ENCODE peak calls at places on chromosome 13, in five cellular contexts. J is activated CD4-positive, CD25-positive, alpha-beta regulatory T cell treated with anti-CD3 and anti-CD28 coated beads, Interleukin-2, amount 50 U/mL, for 72 hours; U is stimulated activated CD4-positive, alpha-beta T cell treated with anti-CD3 and anti-CD28 coated beads, Interleukin-15, amount 100 ng/mL, for 24 hours; B is GM23248; X is neuronal stem cell. R is an unnamed sample.

GRCh38 chr13:77872995-77873394 is 45.6 kb downstream of the EDNRB start:
- DNase-seq in J (no peak), U (no peak), B (no peak), X (no peak), R (no peak)

GRCh38 chr13:29905845-29906244 is 55.4 kb upstream of the UBL3 start:
- DNase-seq in J (no peak), U (no peak), B (peak), X (no peak), R (no peak)

GRCh38 chr13:50951366-50951765 is 41.8 kb downstream of the RNASEH2B start:
- DNase-seq in J (no peak), U (no peak), B (no peak), X (no peak), R (no peak)

GRCh38 chr13:26011208-26011573 is 40.6 kb downstream of the SHISA2 start:
- DNase-seq in J (no peak), U (no peak), B (no peak), X (no peak), R (no peak)

GRCh38 chr13:99215466-99215865 is 14.8 kb downstream of the UBAC2 start:
- DNase-seq in J (peak), U (peak), B (no peak), X (no peak), R (peak)

GRCh38 chr13:83498045-83498444 is 384.2 kb downstream of the SLITRK1 start:
- DNase-seq in J (no peak), U (no peak), B (no peak), X (no peak), R (no peak)

GRCh38 chr13:66996503-66996902 is 233.6 kb downstream of the PCDH9 start:
- DNase-seq in J (no peak), U (no peak), B (no peak), X (no peak), R (no peak)

GRCh38 chr13:113596321-113597200 is 12.0 kb downstream of the TFDP1 start:
- DNase-seq in J (no peak), U (no peak), B (no peak), X (no peak), R (no peak)

GRCh38 chr13:33110713-33111413 is 94.6 kb downstream of the KL start:
- DNase-seq in J (no peak), U (no peak), B (peak), X (no peak), R (no peak)

GRCh38 chr13:90122531-90122930 is 1225.0 kb upstream of the MIR17HG start:
- DNase-seq in J (no peak), U (no peak), B (no peak), X (no peak), R (no peak)

GRCh38 chr13:102897371-102898138 is 51.7 kb downstream of the ERCC5 start:
- DNase-seq in J (no peak), U (no peak), B (no peak), X (no peak), R (no peak)

GRCh38 chr13:44583126-44583525 is 7.0 kb upstream of the TSC22D1 start:
- DNase-seq in J (no peak), U (no peak), B (peak), X (no peak), R (no peak)

GRCh38 chr13:33147832-33148231 is 131.6 kb downstream of the KL start:
- DNase-seq in J (no peak), U (no peak), B (no peak), X (no peak), R (no peak)

GRCh38 chr13:104106705-104107393 is 1040.6 kb upstream of the SLC10A2 start:
- DNase-seq in J (no peak), U (no peak), B (no peak), X (no peak), R (no peak)

GRCh38 chr13:44004881-44005280 is 125.2 kb downstream of the LACC1 start:
- DNase-seq in J (no peak), U (no peak), B (peak), X (no peak), R (no peak)

GRCh38 chr13:25137624-25137892 is 34.5 kb downstream of the AMER2 start:
- DNase-seq in J (no peak), U (no peak), B (no peak), X (no peak), R (no peak)

GRCh38 chr13:37476874-37477273 is 121.7 kb downstream of the POSTN start:
- DNase-seq in J (no peak), U (no peak), B (peak), X (peak), R (no peak)

GRCh38 chr13:97659602-97660001 is 225.6 kb downstream of the RAP2A start:
- DNase-seq in J (no peak), U (no peak), B (peak), X (peak), R (no peak)

GRCh38 chr13:42277618-42278276 is 5.8 kb downstream of the AKAP11 start:
- DNase-seq in J (no peak), U (no peak), B (peak), X (no peak), R (no peak)

GRCh38 chr13:55199132-55199531 is 1941.6 kb upstream of the PRR20A start:
- DNase-seq in J (no peak), U (no peak), B (no peak), X (no peak), R (no peak)

GRCh38 chr13:28220166-28220565 is 81.8 kb downstream of the PAN3 start:
- DNase-seq in J (no peak), U (no peak), B (peak), X (no peak), R (no peak)

GRCh38 chr13:46389985-46390384 is 2.9 kb upstream of the RUBCNL start:
- DNase-seq in J (no peak), U (no peak), B (no peak), X (no peak), R (peak)

GRCh38 chr13:101317986-101318523 is 98.3 kb downstream of the NALCN start:
- DNase-seq in J (no peak), U (no peak), B (no peak), X (no peak), R (no peak)

GRCh38 chr13:98848736-98849135 is 96.3 kb upstream of the SLC15A1 start:
- DNase-seq in J (no peak), U (no peak), B (peak), X (no peak), R (no peak)

GRCh38 chr13:49580980-49581680 is 4.2 kb downstream of the RCBTB1 start:
- DNase-seq in J (no peak), U (no peak), B (no peak), X (no peak), R (no peak)

GRCh38 chr13:40666905-40667621 is 622 bp upstream of the FOXO1 start:
- DNase-seq in J (peak), U (peak), B (peak), X (peak), R (peak)

GRCh38 chr13:104869501-104869900 is 1666.0 kb downstream of the EFNB2 start:
- DNase-seq in J (no peak), U (no peak), B (no peak), X (no peak), R (no peak)

GRCh38 chr13:44397766-44398223 is 24.2 kb downstream of the SERP2 start:
- DNase-seq in J (no peak), U (no peak), B (no peak), X (no peak), R (no peak)

GRCh38 chr13:110114351-110114750 is 192.6 kb downstream of the COL4A1 start:
- DNase-seq in J (no peak), U (no peak), B (peak), X (no peak), R (no peak)

GRCh38 chr13:29730253-29730652 is 120.2 kb downstream of the UBL3 start:
- DNase-seq in J (no peak), U (no peak), B (no peak), X (no peak), R (no peak)

GRCh38 chr13:46101488-46102289 is 3.1 kb downstream of the CPB2 start:
- DNase-seq in J (no peak), U (no peak), B (no peak), X (no peak), R (no peak)

GRCh38 chr13:24606486-24607170 is 73.6 kb upstream of the ATP12A start:
- DNase-seq in J (no peak), U (no peak), B (no peak), X (no peak), R (no peak)

GRCh38 chr13:72458701-72459100 is 268.7 kb downstream of the MZT1 start:
- DNase-seq in J (no peak), U (no peak), B (no peak), X (no peak), R (no peak)

GRCh38 chr13:25529425-25529824 is 157.7 kb downstream of the ATP8A2 start:
- DNase-seq in J (no peak), U (no peak), B (no peak), X (no peak), R (no peak)

R was measured in stimulated activated naive CD8-positive, alpha-beta T cell treated with anti-CD3 and anti-CD28 coated beads, Interleukin-15, Interleukin-2, amounts not matched to agents 100 U/mL and 50 U/mL, for 24 hours.